ENCODE peak calls at places on chromosome 11, in seven cellular contexts. One of them, this sample, is unnamed.

GRCh38 chr11:15655552-15655951 is 540.8 kb downstream of the INSC start:
- DNase-seq in OCI-LY7: no peak
- DNase-seq in AG10803: no peak
- DNase-seq in stomach: no peak
- DNase-seq in fibroblast of mammary gland: no peak
- DNase-seq in heart right ventricle: no peak
- DNase-seq in AG04450: no peak
- DNase-seq in this sample: no peak

GRCh38 chr11:12430912-12431311 is 53.5 kb downstream of the PARVA start:
- DNase-seq in heart right ventricle: peak
- DNase-seq in AG04450: peak
- DNase-seq in AG10803: peak
- DNase-seq in OCI-LY7: no peak
- DNase-seq in stomach: peak
- DNase-seq in fibroblast of mammary gland: peak
- DNase-seq in this sample: no peak

GRCh38 chr11:123188508-123189165 is 6.4 kb downstream of the CLMP start:
- DNase-seq in heart right ventricle: no peak
- DNase-seq in fibroblast of mammary gland: peak
- DNase-seq in stomach: no peak
- DNase-seq in AG10803: peak
- DNase-seq in OCI-LY7: no peak
- DNase-seq in AG04450: peak
- DNase-seq in this sample: no peak

GRCh38 chr11:6548641-6549040 is 51.6 kb downstream of the DNHD1 start:
- DNase-seq in heart right ventricle: no peak
- DNase-seq in AG04450: no peak
- DNase-seq in OCI-LY7: no peak
- DNase-seq in AG10803: no peak
- DNase-seq in stomach: no peak
- DNase-seq in fibroblast of mammary gland: no peak
- DNase-seq in this sample: no peak

GRCh38 chr11:83836883-83837654 is 550.9 kb upstream of the CCDC90B start:
- DNase-seq in stomach: peak
- DNase-seq in fibroblast of mammary gland: peak
- DNase-seq in heart right ventricle: peak
- DNase-seq in AG04450: no peak
- DNase-seq in OCI-LY7: peak
- DNase-seq in AG10803: peak
- DNase-seq in this sample: peak

GRCh38 chr11:61336171-61336935 is 3.3 kb downstream of the TKFC start:
- DNase-seq in AG10803: peak
- DNase-seq in stomach: peak
- DNase-seq in AG04450: peak
- DNase-seq in heart right ventricle: peak
- DNase-seq in fibroblast of mammary gland: peak
- DNase-seq in OCI-LY7: peak
- DNase-seq in this sample: peak

GRCh38 chr11:61679893-61680621 is at the start of gene DAGLA:
- DNase-seq in OCI-LY7: no peak
- DNase-seq in AG10803: peak
- DNase-seq in AG04450: no peak
- DNase-seq in stomach: peak
- DNase-seq in fibroblast of mammary gland: peak
- DNase-seq in heart right ventricle: peak
- DNase-seq in this sample: peak

GRCh38 chr11:71420455-71421241 is 27.5 kb downstream of the DHCR7 start:
- DNase-seq in stomach: peak
- DNase-seq in AG04450: peak
- DNase-seq in fibroblast of mammary gland: peak
- DNase-seq in AG10803: peak
- DNase-seq in heart right ventricle: no peak
- DNase-seq in OCI-LY7: peak
- DNase-seq in this sample: peak

GRCh38 chr11:44036811-44037657 is 10.7 kb upstream of the ACCSL start:
- DNase-seq in stomach: peak
- DNase-seq in fibroblast of mammary gland: peak
- DNase-seq in OCI-LY7: peak
- DNase-seq in AG10803: peak
- DNase-seq in heart right ventricle: peak
- DNase-seq in AG04450: peak
- DNase-seq in this sample: peak

GRCh38 chr11:125331357-125331756 is 164.7 kb downstream of the FEZ1 start:
- DNase-seq in heart right ventricle: no peak
- DNase-seq in OCI-LY7: no peak
- DNase-seq in AG10803: no peak
- DNase-seq in stomach: no peak
- DNase-seq in AG04450: no peak
- DNase-seq in fibroblast of mammary gland: no peak
- DNase-seq in this sample: no peak

GRCh38 chr11:128859563-128860441 is 7.3 kb downstream of the KCNJ1 start:
- DNase-seq in fibroblast of mammary gland: peak
- DNase-seq in stomach: peak
- DNase-seq in heart right ventricle: peak
- DNase-seq in AG04450: no peak
- DNase-seq in OCI-LY7: peak
- DNase-seq in AG10803: peak
- DNase-seq in this sample: peak

GRCh38 chr11:14041565-14041964 is 79.0 kb downstream of the SPON1 start:
- DNase-seq in heart right ventricle: no peak
- DNase-seq in fibroblast of mammary gland: no peak
- DNase-seq in AG10803: no peak
- DNase-seq in stomach: no peak
- DNase-seq in OCI-LY7: no peak
- DNase-seq in AG04450: no peak
- DNase-seq in this sample: no peak

GRCh38 chr11:111439905-111440304 is 60.8 kb upstream of the POU2AF1 start:
- DNase-seq in fibroblast of mammary gland: no peak
- DNase-seq in AG04450: no peak
- DNase-seq in AG10803: no peak
- DNase-seq in OCI-LY7: no peak
- DNase-seq in stomach: no peak
- DNase-seq in heart right ventricle: no peak
- DNase-seq in this sample: no peak

DNA sequence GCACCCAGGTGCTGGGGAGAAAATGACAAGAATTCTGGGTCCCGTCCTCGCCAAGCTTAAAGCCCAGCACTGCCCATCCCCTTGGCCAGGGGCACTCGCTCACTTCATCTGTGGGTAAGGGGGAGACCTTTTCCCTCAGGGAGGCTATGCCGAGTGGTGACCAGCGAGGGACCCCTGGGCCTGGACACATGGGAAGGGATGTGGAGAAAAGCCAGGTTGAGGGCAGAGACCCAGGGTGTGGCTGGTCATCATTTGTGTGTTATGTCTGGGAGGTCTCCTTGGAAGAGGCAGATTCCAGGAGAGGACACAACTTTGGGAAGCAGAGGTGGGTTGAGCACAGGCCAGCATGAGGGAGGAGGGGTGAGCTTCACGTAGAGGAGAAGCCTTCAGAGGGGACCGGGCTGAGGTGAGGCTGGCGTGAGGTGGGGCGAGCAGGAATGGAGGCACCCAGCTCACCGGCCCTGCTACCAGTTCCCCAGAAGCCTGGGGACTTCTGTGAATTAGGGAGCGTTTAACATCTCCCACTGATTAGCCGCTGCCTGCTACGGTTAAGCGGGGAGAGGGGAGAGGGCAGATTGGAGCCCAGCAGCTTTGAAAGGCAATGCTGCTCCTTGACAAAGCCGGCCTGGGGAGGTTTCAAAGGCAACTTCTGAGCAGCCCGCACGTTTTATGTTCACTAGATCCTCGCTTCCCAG is 25.8 kb upstream of the NECTIN1 start:
- DNase-seq in OCI-LY7: no peak
- DNase-seq in stomach: no peak
- DNase-seq in heart right ventricle: no peak
- DNase-seq in fibroblast of mammary gland: no peak
- DNase-seq in AG10803: no peak
- DNase-seq in AG04450: no peak
- DNase-seq in this sample: no peak
- TF ChIP-seq CTCF in OCI-LY7: no peak
- TF ChIP-seq CTCF in stomach: no peak
- TF ChIP-seq CTCF in heart right ventricle: no peak
- TF ChIP-seq CTCF in fibroblast of mammary gland: no peak
- TF ChIP-seq CTCF in AG10803: no peak
- TF ChIP-seq CTCF in AG04450: no peak
- TF ChIP-seq CTCF in this sample: no peak

GRCh38 chr11:102416974-102417373 is 35.6 kb downstream of the TMEM123 start:
- DNase-seq in AG04450: no peak
- DNase-seq in heart right ventricle: no peak
- DNase-seq in AG10803: no peak
- DNase-seq in fibroblast of mammary gland: no peak
- DNase-seq in stomach: no peak
- DNase-seq in OCI-LY7: no peak
- DNase-seq in this sample: no peak

GRCh38 chr11:102411142-102411541 is 41.4 kb downstream of the TMEM123 start:
- DNase-seq in AG10803: no peak
- DNase-seq in OCI-LY7: no peak
- DNase-seq in fibroblast of mammary gland: no peak
- DNase-seq in heart right ventricle: no peak
- DNase-seq in stomach: no peak
- DNase-seq in AG04450: no peak
- DNase-seq in this sample: no peak

GRCh38 chr11:102413497-102413896 is 39.1 kb downstream of the TMEM123 start:
- DNase-seq in stomach: no peak
- DNase-seq in AG04450: no peak
- DNase-seq in AG10803: no peak
- DNase-seq in fibroblast of mammary gland: no peak
- DNase-seq in heart right ventricle: no peak
- DNase-seq in OCI-LY7: no peak
- DNase-seq in this sample: no peak

GRCh38 chr11:102415252-102415916 is 37.2 kb downstream of the TMEM123 start:
- DNase-seq in stomach: no peak
- DNase-seq in fibroblast of mammary gland: no peak
- DNase-seq in AG10803: no peak
- DNase-seq in AG04450: no peak
- DNase-seq in heart right ventricle: no peak
- DNase-seq in OCI-LY7: no peak
- DNase-seq in this sample: no peak

DNA sequence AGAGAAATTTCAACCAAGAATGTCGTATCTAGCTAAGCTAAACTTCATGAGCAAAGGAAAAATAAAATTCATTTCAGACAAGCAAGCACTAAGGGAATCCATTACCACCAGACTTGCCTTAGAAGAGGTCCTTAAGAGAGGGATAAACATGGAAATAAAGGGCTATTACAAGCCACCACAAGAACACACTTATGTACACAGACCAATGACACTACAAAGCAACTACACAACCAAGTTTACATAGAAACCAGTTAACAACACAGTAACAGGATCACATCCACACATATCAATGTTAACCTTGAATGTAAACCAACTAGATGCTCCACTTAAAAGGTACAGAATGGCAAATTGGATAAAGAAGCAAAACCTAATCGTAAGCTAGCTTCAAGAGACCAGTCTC is 38.0 kb downstream of the TMEM123 start:
- DNase-seq in AG04450: no peak
- DNase-seq in stomach: no peak
- DNase-seq in fibroblast of mammary gland: no peak
- DNase-seq in heart right ventricle: no peak
- DNase-seq in AG10803: no peak
- DNase-seq in OCI-LY7: no peak
- DNase-seq in this sample: no peak
- TF ChIP-seq CTCF in AG04450: no peak
- TF ChIP-seq CTCF in stomach: no peak
- TF ChIP-seq CTCF in fibroblast of mammary gland: no peak
- TF ChIP-seq CTCF in heart right ventricle: no peak
- TF ChIP-seq CTCF in AG10803: no peak
- TF ChIP-seq CTCF in OCI-LY7: no peak
- TF ChIP-seq CTCF in this sample: no peak

GRCh38 chr11:134938212-134938611 is 526.2 kb upstream of the B3GAT1 start:
- DNase-seq in fibroblast of mammary gland: no peak
- DNase-seq in stomach: no peak
- DNase-seq in heart right ventricle: no peak
- DNase-seq in AG10803: no peak
- DNase-seq in AG04450: no peak
- DNase-seq in OCI-LY7: no peak
- DNase-seq in this sample: no peak

GRCh38 chr11:134939046-134939445 is 527.0 kb upstream of the B3GAT1 start:
- DNase-seq in heart right ventricle: no peak
- DNase-seq in fibroblast of mammary gland: no peak
- DNase-seq in stomach: no peak
- DNase-seq in OCI-LY7: no peak
- DNase-seq in AG04450: no peak
- DNase-seq in AG10803: no peak
- DNase-seq in this sample: no peak

GRCh38 chr11:134942633-134943032 is 530.6 kb upstream of the B3GAT1 start:
- DNase-seq in heart right ventricle: no peak
- DNase-seq in OCI-LY7: no peak
- DNase-seq in stomach: no peak
- DNase-seq in AG10803: no peak
- DNase-seq in fibroblast of mammary gland: no peak
- DNase-seq in AG04450: no peak
- DNase-seq in this sample: no peak

GRCh38 chr11:134940441-134941125 is 528.5 kb upstream of the B3GAT1 start:
- DNase-seq in AG04450: no peak
- DNase-seq in fibroblast of mammary gland: no peak
- DNase-seq in OCI-LY7: no peak
- DNase-seq in heart right ventricle: no peak
- DNase-seq in AG10803: no peak
- DNase-seq in stomach: no peak
- DNase-seq in this sample: no peak

GRCh38 chr11:134939905-134940304 is 527.9 kb upstream of the B3GAT1 start:
- DNase-seq in heart right ventricle: peak
- DNase-seq in stomach: no peak
- DNase-seq in fibroblast of mammary gland: no peak
- DNase-seq in OCI-LY7: no peak
- DNase-seq in AG10803: no peak
- DNase-seq in AG04450: no peak
- DNase-seq in this sample: no peak
- TF ChIP-seq CTCF in heart right ventricle: peak
- TF ChIP-seq CTCF in stomach: no peak
- TF ChIP-seq CTCF in fibroblast of mammary gland: no peak
- TF ChIP-seq CTCF in OCI-LY7: peak
- TF ChIP-seq CTCF in AG10803: no peak
- TF ChIP-seq CTCF in AG04450: no peak
- TF ChIP-seq CTCF in this sample: no peak

GRCh38 chr11:7563269-7563668 is 49.5 kb downstream of the PPFIBP2 start:
- DNase-seq in fibroblast of mammary gland: no peak
- DNase-seq in OCI-LY7: no peak
- DNase-seq in AG10803: peak
- DNase-seq in AG04450: no peak
- DNase-seq in stomach: no peak
- DNase-seq in heart right ventricle: no peak
- DNase-seq in this sample: no peak

GRCh38 chr11:7561562-7561961 is 47.8 kb downstream of the PPFIBP2 start:
- DNase-seq in AG10803: no peak
- DNase-seq in fibroblast of mammary gland: no peak
- DNase-seq in heart right ventricle: no peak
- DNase-seq in AG04450: no peak
- DNase-seq in stomach: no peak
- DNase-seq in OCI-LY7: no peak
- DNase-seq in this sample: no peak

GRCh38 chr11:7569044-7569443 is 55.2 kb downstream of the PPFIBP2 start:
- DNase-seq in AG04450: no peak
- DNase-seq in OCI-LY7: no peak
- DNase-seq in fibroblast of mammary gland: no peak
- DNase-seq in stomach: peak
- DNase-seq in heart right ventricle: no peak
- DNase-seq in AG10803: no peak
- DNase-seq in this sample: no peak

GRCh38 chr11:7559404-7560283 is 45.8 kb downstream of the PPFIBP2 start:
- DNase-seq in fibroblast of mammary gland: no peak
- DNase-seq in AG10803: peak
- DNase-seq in heart right ventricle: no peak
- DNase-seq in stomach: no peak
- DNase-seq in OCI-LY7: no peak
- DNase-seq in AG04450: no peak
- DNase-seq in this sample: no peak

GRCh38 chr11:7564803-7565202 is 51.0 kb downstream of the PPFIBP2 start:
- DNase-seq in stomach: no peak
- DNase-seq in fibroblast of mammary gland: no peak
- DNase-seq in AG10803: no peak
- DNase-seq in AG04450: no peak
- DNase-seq in OCI-LY7: no peak
- DNase-seq in heart right ventricle: no peak
- DNase-seq in this sample: no peak
- TF ChIP-seq CTCF in stomach: no peak
- TF ChIP-seq CTCF in fibroblast of mammary gland: no peak
- TF ChIP-seq CTCF in AG10803: no peak
- TF ChIP-seq CTCF in AG04450: no peak
- TF ChIP-seq CTCF in OCI-LY7: no peak
- TF ChIP-seq CTCF in heart right ventricle: no peak
- TF ChIP-seq CTCF in this sample: no peak

This sample was measured in activated CD8-positive, alpha-beta T cell treated with anti-CD3 and anti-CD28 coated beads for 36 hours.